ENCODE peak calls at places on chromosomes 3 and 15, in six cellular contexts. Z is NCI-H2081 treated with DMSO at 0.1 percent for 48 hours, X is GM13977, N is endothelial cell, I is ACHN, V is amniotic epithelial cell. E is an unnamed sample.

GRCh38 chr15:71151061-71151460 is 35.8 kb downstream of the THSD4 start:
- DNase-seq in Z (no peak), X (no peak), N (no peak), I (peak), V (peak), E (no peak)

GRCh38 chr15:88987590-88987950 is 74.4 kb upstream of the MFGE8 start:
- DNase-seq in Z (no peak), X (no peak), N (no peak), I (no peak), V (no peak), E (no peak)

GRCh38 chr3:144028798-144029411 is 57.3 kb downstream of the DIPK2A start:
- DNase-seq in Z (no peak), X (peak), N (no peak), I (no peak), V (no peak), E (no peak)

GRCh38 chr3:189298469-189299375 is 127.0 kb downstream of the TPRG1 start:
- DNase-seq in Z (no peak), X (no peak), N (no peak), I (no peak), V (peak), E (no peak)

GRCh38 chr15:71364117-71364584 is 248.9 kb downstream of the THSD4 start:
- DNase-seq in Z (no peak), X (no peak), N (no peak), I (no peak), V (no peak), E (no peak)

GRCh38 chr3:197600796-197601565 is 45.2 kb upstream of the BDH1 start:
- DNase-seq in Z (no peak), X (no peak), N (no peak), I (no peak), V (peak), E (no peak)

GRCh38 chr3:5016218-5017161 is 37.3 kb downstream of the BHLHE40 start:
- DNase-seq in Z (no peak), X (no peak), N (no peak), I (peak), V (peak), E (no peak)

GRCh38 chr3:44825264-44825925 is 36.3 kb upstream of the TMEM42 start:
- DNase-seq in Z (no peak), X (peak), N (no peak), I (peak), V (peak), E (no peak)

GRCh38 chr3:37377670-37378069 is 203.3 kb upstream of the LRRFIP2 start:
- DNase-seq in Z (no peak), X (no peak), N (no peak), I (no peak), V (no peak), E (no peak)

GRCh38 chr15:37893309-37893708 is 41.1 kb upstream of the TMCO5A start:
- DNase-seq in Z (no peak), X (no peak), N (no peak), I (no peak), V (no peak), E (no peak)

GRCh38 chr3:55984631-55985030 is 483.6 kb downstream of the ERC2 start:
- DNase-seq in Z (no peak), X (no peak), N (no peak), I (no peak), V (no peak), E (no peak)

GRCh38 chr3:126927846-126928245 is 55.1 kb upstream of the PLXNA1 start:
- DNase-seq in Z (no peak), X (no peak), N (no peak), I (no peak), V (no peak), E (no peak)

GRCh38 chr3:112128843-112129727 is 4.0 kb downstream of the GCSAM start:
- DNase-seq in Z (no peak), X (peak), N (no peak), I (no peak), V (peak), E (peak)

GRCh38 chr15:28281876-28282275 is 40.1 kb downstream of the HERC2 start:
- DNase-seq in Z (no peak), X (no peak), N (no peak), I (no peak), V (peak), E (no peak)

GRCh38 chr15:32849769-32850668 is 132.2 kb downstream of the GREM1 start:
- DNase-seq in Z (no peak), X (no peak), N (no peak), I (no peak), V (peak), E (no peak)

GRCh38 chr15:48059786-48060185 is 61.0 kb upstream of the SLC24A5 start:
- DNase-seq in Z (no peak), X (no peak), N (no peak), I (no peak), V (no peak), E (no peak)

GRCh38 chr3:194936659-194937058 is 251.0 kb downstream of the FAM43A start:
- DNase-seq in Z (no peak), X (no peak), N (no peak), I (no peak), V (no peak), E (no peak)

GRCh38 chr3:104385421-104385820 is 981.3 kb upstream of the ALCAM start:
- DNase-seq in Z (no peak), X (no peak), N (no peak), I (no peak), V (no peak), E (no peak)

GRCh38 chr3:176867681-176868663 is 329.3 kb downstream of the TBL1XR1 start:
- DNase-seq in Z (peak), X (no peak), N (no peak), I (no peak), V (no peak), E (no peak)

GRCh38 chr3:50246517-50246954 is 10.5 kb downstream of the GNAI2 start:
- DNase-seq in Z (no peak), X (peak), N (peak), I (peak), V (peak), E (no peak)

GRCh38 chr3:78659386-78659987 is 1108.3 kb downstream of the ROBO1 start:
- DNase-seq in Z (no peak), X (no peak), N (peak), I (peak), V (peak), E (no peak)

GRCh38 chr15:74378853-74379252 is 11.4 kb upstream of the CYP11A1 start:
- DNase-seq in Z (no peak), X (no peak), N (no peak), I (no peak), V (peak), E (no peak)

GRCh38 chr3:52053307-52054304 is 2.8 kb downstream of the DUSP7 start:
- DNase-seq in Z (no peak), X (peak), N (peak), I (peak), V (peak), E (no peak)

GRCh38 chr3:37639922-37640321 is 221.8 kb upstream of the CTDSPL start:
- DNase-seq in Z (no peak), X (no peak), N (no peak), I (no peak), V (no peak), E (no peak)

GRCh38 chr3:46509661-46510187 is 11.9 kb downstream of the RTP3 start:
- DNase-seq in Z (no peak), X (no peak), N (no peak), I (no peak), V (no peak), E (no peak)

GRCh38 chr3:11600501-11601282 is 43.0 kb downstream of the VGLL4 start:
- DNase-seq in Z (no peak), X (no peak), N (peak), I (peak), V (peak), E (no peak)

GRCh38 chr15:88258021-88258641 is 1.6 kb upstream of the NTRK3 start:
- DNase-seq in Z (no peak), X (no peak), N (peak), I (peak), V (no peak), E (no peak)

GRCh38 chr3:64892664-64893309 is 205.0 kb upstream of the ADAMTS9 start:
- DNase-seq in Z (no peak), X (no peak), N (no peak), I (no peak), V (no peak), E (no peak)

GRCh38 chr3:157467165-157467564 is 30.5 kb downstream of the PTX3 start:
- DNase-seq in Z (no peak), X (no peak), N (no peak), I (no peak), V (no peak), E (no peak)

E was measured in naive thymus-derived CD4-positive, alpha-beta T cell.